ENCODE peak calls at places on chromosomes 11 and 22, in five cellular contexts. One of them, this sample, is unnamed.

GRCh38 chr11:58788355-58789023 is 56.0 kb downstream of the GLYATL2 start:
- DNase-seq in tibial artery: no peak
- DNase-seq in activated CD4-positive, alpha-beta T cell treated with anti-CD3 and anti-CD28 coated beads, Interleukin-2, amount 50 U/mL, for 48 hours: peak
- DNase-seq in NCI-H1092 treated with DMSO at 0.1 percent for 48 hours: peak
- DNase-seq in NCI-H526 treated with DMSO at 0.1 percent for 48 hours: peak
- DNase-seq in this sample: peak

GRCh38 chr11:10540546-10540914 is 457 bp downstream of the RNF141 start:
- DNase-seq in NCI-H526 treated with DMSO at 0.1 percent for 48 hours: peak
- DNase-seq in NCI-H1092 treated with DMSO at 0.1 percent for 48 hours: peak
- DNase-seq in tibial artery: no peak
- DNase-seq in activated CD4-positive, alpha-beta T cell treated with anti-CD3 and anti-CD28 coated beads, Interleukin-2, amount 50 U/mL, for 48 hours: no peak
- DNase-seq in this sample: no peak

GRCh38 chr11:68146704-68147474 is 25.7 kb upstream of the CHKA start:
- DNase-seq in tibial artery: no peak
- DNase-seq in NCI-H526 treated with DMSO at 0.1 percent for 48 hours: peak
- DNase-seq in NCI-H1092 treated with DMSO at 0.1 percent for 48 hours: peak
- DNase-seq in activated CD4-positive, alpha-beta T cell treated with anti-CD3 and anti-CD28 coated beads, Interleukin-2, amount 50 U/mL, for 48 hours: no peak
- DNase-seq in this sample: no peak

GRCh38 chr11:100445231-100445735 is 241.8 kb upstream of the ARHGAP42 start:
- DNase-seq in activated CD4-positive, alpha-beta T cell treated with anti-CD3 and anti-CD28 coated beads, Interleukin-2, amount 50 U/mL, for 48 hours: no peak
- DNase-seq in NCI-H526 treated with DMSO at 0.1 percent for 48 hours: no peak
- DNase-seq in tibial artery: no peak
- DNase-seq in NCI-H1092 treated with DMSO at 0.1 percent for 48 hours: peak
- DNase-seq in this sample: no peak

GRCh38 chr11:121520243-121521144 is 67.7 kb upstream of the SORL1-AS1 start:
- DNase-seq in NCI-H526 treated with DMSO at 0.1 percent for 48 hours: no peak
- DNase-seq in activated CD4-positive, alpha-beta T cell treated with anti-CD3 and anti-CD28 coated beads, Interleukin-2, amount 50 U/mL, for 48 hours: no peak
- DNase-seq in NCI-H1092 treated with DMSO at 0.1 percent for 48 hours: no peak
- DNase-seq in tibial artery: no peak
- DNase-seq in this sample: no peak

GRCh38 chr22:27240298-27240885 is 561.2 kb downstream of the MN1 start:
- DNase-seq in NCI-H526 treated with DMSO at 0.1 percent for 48 hours: no peak
- DNase-seq in NCI-H1092 treated with DMSO at 0.1 percent for 48 hours: no peak
- DNase-seq in tibial artery: peak
- DNase-seq in activated CD4-positive, alpha-beta T cell treated with anti-CD3 and anti-CD28 coated beads, Interleukin-2, amount 50 U/mL, for 48 hours: no peak
- DNase-seq in this sample: no peak

GRCh38 chr11:32439488-32440210 is 4.3 kb upstream of the WT1 start:
- DNase-seq in NCI-H526 treated with DMSO at 0.1 percent for 48 hours: no peak
- DNase-seq in NCI-H1092 treated with DMSO at 0.1 percent for 48 hours: no peak
- DNase-seq in activated CD4-positive, alpha-beta T cell treated with anti-CD3 and anti-CD28 coated beads, Interleukin-2, amount 50 U/mL, for 48 hours: no peak
- DNase-seq in tibial artery: no peak
- DNase-seq in this sample: no peak

GRCh38 chr11:3809624-3809928 is 1.2 kb downstream of the PGAP2 start:
- DNase-seq in activated CD4-positive, alpha-beta T cell treated with anti-CD3 and anti-CD28 coated beads, Interleukin-2, amount 50 U/mL, for 48 hours: no peak
- DNase-seq in tibial artery: no peak
- DNase-seq in NCI-H526 treated with DMSO at 0.1 percent for 48 hours: no peak
- DNase-seq in NCI-H1092 treated with DMSO at 0.1 percent for 48 hours: no peak
- DNase-seq in this sample: no peak

GRCh38 chr11:72023335-72023734 is 24.6 kb downstream of the IL18BP start:
- DNase-seq in NCI-H1092 treated with DMSO at 0.1 percent for 48 hours: no peak
- DNase-seq in tibial artery: no peak
- DNase-seq in NCI-H526 treated with DMSO at 0.1 percent for 48 hours: no peak
- DNase-seq in activated CD4-positive, alpha-beta T cell treated with anti-CD3 and anti-CD28 coated beads, Interleukin-2, amount 50 U/mL, for 48 hours: no peak
- DNase-seq in this sample: no peak

GRCh38 chr11:119550330-119550729 is 127.4 kb upstream of the THY1 start:
- DNase-seq in tibial artery: no peak
- DNase-seq in NCI-H1092 treated with DMSO at 0.1 percent for 48 hours: no peak
- DNase-seq in activated CD4-positive, alpha-beta T cell treated with anti-CD3 and anti-CD28 coated beads, Interleukin-2, amount 50 U/mL, for 48 hours: no peak
- DNase-seq in NCI-H526 treated with DMSO at 0.1 percent for 48 hours: peak
- DNase-seq in this sample: no peak

GRCh38 chr11:112884012-112884767 is 77.0 kb upstream of the NCAM1 start:
- DNase-seq in NCI-H1092 treated with DMSO at 0.1 percent for 48 hours: no peak
- DNase-seq in NCI-H526 treated with DMSO at 0.1 percent for 48 hours: no peak
- DNase-seq in activated CD4-positive, alpha-beta T cell treated with anti-CD3 and anti-CD28 coated beads, Interleukin-2, amount 50 U/mL, for 48 hours: no peak
- DNase-seq in tibial artery: no peak
- DNase-seq in this sample: no peak